ENCODE peak calls at places on chromosomes 5 and 9, in nine cellular contexts. P is neuronal stem cell; V is H1; Q is tibial artery; O is caudate nucleus; L is naive thymus-derived CD4-positive, alpha-beta T cell; B is epithelial cell of prostate; H is A549; J is thoracic aorta. X is an unnamed sample.

GRCh38 chr9:1869843-1870242 is 145.3 kb upstream of the SMARCA2 start:
- DNase-seq in B (no peak), P (peak; percentile 20), Q (no peak), O (no peak), H (peak; percentile 29), J (no peak), L (peak; percentile 24), V (peak; percentile 64), X (no peak)

GRCh38 chr5:87268970-87269377 is 1.3 kb downstream of the RASA1 start:
- DNase-seq in V (no peak), P (no peak), H (no peak), L (no peak), O (no peak), B (no peak), J (no peak), Q (no peak), X (no peak)

GRCh38 chr5:4862500-4862899 is 277.6 kb upstream of the ADAMTS16 start:
- DNase-seq in J (no peak), L (no peak), O (no peak), Q (no peak), V (no peak), H (peak; percentile 50), B (no peak), P (peak; percentile 29), X (no peak)

GRCh38 chr9:88993327-88993726 is 2.1 kb downstream of the S1PR3 start:
- DNase-seq in L (no peak), Q (no peak), P (no peak), J (no peak), B (no peak), V (no peak), O (no peak), H (no peak), X (no peak)

GRCh38 chr5:35683466-35683865 is 65.8 kb downstream of the SPEF2 start:
- DNase-seq in L (no peak), V (no peak), J (no peak), H (no peak), B (no peak), Q (no peak), O (no peak), P (no peak), X (no peak)

GRCh38 chr9:126113756-126114408 is 212.7 kb upstream of the MVB12B start:
- DNase-seq in P (no peak), B (no peak), Q (no peak), V (peak; percentile 8), O (no peak), H (no peak), J (no peak), L (no peak), X (peak; percentile 33)

GRCh38 chr9:84945878-84946538 is 276.5 kb downstream of the NTRK2 start:
- DNase-seq in O (no peak), P (no peak), V (no peak), J (no peak), Q (no peak), B (no peak), L (no peak), H (no peak), X (no peak)

GRCh38 chr9:693460-694390 is 147.8 kb upstream of the DMRT1 start:
- DNase-seq in O (peak; percentile 47), B (no peak), V (no peak), L (no peak), P (no peak), J (peak; percentile 41), Q (peak; percentile 82), H (no peak), X (no peak)

GRCh38 chr9:129413537-129414376 is 207.1 kb downstream of the C9orf50 start:
- DNase-seq in P (peak; percentile 94), Q (peak; percentile 99), H (peak; percentile 97), V (peak; percentile 96), B (peak; percentile 64), J (peak; percentile 99), L (peak; percentile 98), O (peak; percentile 96), X (peak; percentile 99)

GRCh38 chr9:97501972-97502221 is 431 bp downstream of the TMOD1 start:
- DNase-seq in V (no peak), J (no peak), B (no peak), P (no peak), Q (no peak), H (no peak), O (no peak), L (no peak), X (no peak)

GRCh38 chr9:135864447-135865049 is 42.8 kb downstream of the CAMSAP1 start:
- DNase-seq in O (peak; percentile 60), B (no peak), L (peak; percentile 57), V (peak; percentile 97), J (no peak), H (peak; percentile 44), P (peak; percentile 56), Q (peak; percentile 71), X (no peak)

GRCh38 chr9:95623614-95624013 is 106.8 kb upstream of the PTCH1 start:
- DNase-seq in P (no peak), B (no peak), J (no peak), H (no peak), L (no peak), Q (no peak), V (no peak), O (no peak), X (no peak)

GRCh38 chr5:103589416-103590175 is 27.0 kb upstream of the NUDT12 start:
- DNase-seq in B (no peak), O (no peak), L (no peak), J (no peak), H (no peak), Q (no peak), P (no peak), V (no peak), X (no peak)

DNA sequence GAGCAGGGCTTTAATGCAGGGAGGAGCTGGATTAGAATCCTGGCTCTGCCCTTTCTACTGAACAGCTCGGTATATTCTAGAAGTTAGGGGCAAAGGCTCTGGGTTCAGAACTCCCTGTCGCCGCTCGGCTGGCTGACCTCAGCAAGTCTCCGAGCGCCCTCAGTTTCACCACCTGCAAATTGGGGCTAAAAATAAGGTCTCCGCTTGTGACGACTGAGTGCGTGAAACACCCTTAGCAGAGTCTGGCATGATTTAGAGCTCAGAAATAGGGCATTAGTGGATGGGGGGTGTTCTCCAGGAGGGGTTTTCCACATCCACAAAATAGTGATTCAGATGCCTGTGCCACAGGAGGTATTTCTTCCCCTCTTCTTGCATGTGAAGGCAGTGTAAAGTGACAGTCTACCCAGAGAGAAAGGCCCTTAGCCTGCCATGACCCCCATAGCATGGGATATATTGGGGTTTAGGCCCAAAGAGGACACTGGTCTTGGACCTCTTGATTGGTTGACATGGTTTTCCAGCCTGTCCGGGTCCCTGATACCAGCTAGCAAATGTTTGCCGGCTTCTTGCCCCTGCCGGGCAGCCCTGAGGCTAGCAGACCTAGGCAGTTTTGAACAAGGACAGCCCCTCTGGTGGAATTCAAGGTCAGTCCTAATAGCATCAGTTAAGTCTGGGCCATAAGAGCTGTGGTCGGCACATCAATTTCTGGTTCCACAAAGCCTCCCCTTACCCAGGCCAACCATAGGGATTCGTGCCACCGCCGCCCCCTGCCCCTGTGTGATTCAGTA is 1.4 kb downstream of the ERGIC1 start:
- DNase-seq in O (no peak), V (no peak), P (no peak), L (no peak), Q (no peak), J (no peak), H (no peak), B (no peak), X (no peak)
- H3K27ac ChIP-seq in O (no peak overlapping the region), V (peak overlapping the region; percentile 17), P (no peak overlapping the region), L (peak overlapping the region; percentile 87), Q (peak overlapping the region; percentile 77), J (peak overlapping the region; percentile 93), H (peak overlapping the region; percentile 99), B (peak overlapping the region; percentile 77), X (peak overlapping the region; percentile 86)

GRCh38 chr5:42808888-42809611 is 2.6 kb downstream of the SELENOP start:
- DNase-seq in J (no peak), V (no peak), L (no peak), H (no peak), P (no peak), Q (no peak), O (no peak), B (no peak), X (no peak)

GRCh38 chr5:42812620-42813019 is 928 bp upstream of the SELENOP start:
- DNase-seq in O (no peak), H (no peak), B (no peak), V (no peak), Q (no peak), J (no peak), L (no peak), P (no peak), X (no peak)

GRCh38 chr5:42813533-42813932 is 1.8 kb upstream of the SELENOP start:
- DNase-seq in Q (no peak), L (no peak), P (peak; percentile 72), O (peak; percentile 23), H (no peak), B (no peak), V (peak; percentile 74), J (no peak), X (no peak)

GRCh38 chr5:42810905-42811590 is 644 bp downstream of the SELENOP start:
- DNase-seq in J (no peak), Q (no peak), L (no peak), O (no peak), V (no peak), H (no peak), B (no peak), P (no peak), X (no peak)

GRCh38 chr5:42811591-42812392 is at the start of gene SELENOP:
- DNase-seq in V (no peak), Q (peak; percentile 67), O (peak; percentile 56), P (peak; percentile 33), B (peak; percentile 14), L (no peak), H (peak; percentile 23), J (no peak), X (peak; percentile 70)
- H3K27ac ChIP-seq in V (peak within 1 kb of the TSS; percentile 56), Q (peak within 1 kb of the TSS; percentile 38), O (peak within 1 kb of the TSS; percentile 100), P (no peak within 1 kb of the TSS), B (peak within 1 kb of the TSS; percentile 22), L (no peak within 1 kb of the TSS), H (no peak within 1 kb of the TSS), J (peak within 1 kb of the TSS; percentile 63), X (peak within 1 kb of the TSS; percentile 64)

DNA sequence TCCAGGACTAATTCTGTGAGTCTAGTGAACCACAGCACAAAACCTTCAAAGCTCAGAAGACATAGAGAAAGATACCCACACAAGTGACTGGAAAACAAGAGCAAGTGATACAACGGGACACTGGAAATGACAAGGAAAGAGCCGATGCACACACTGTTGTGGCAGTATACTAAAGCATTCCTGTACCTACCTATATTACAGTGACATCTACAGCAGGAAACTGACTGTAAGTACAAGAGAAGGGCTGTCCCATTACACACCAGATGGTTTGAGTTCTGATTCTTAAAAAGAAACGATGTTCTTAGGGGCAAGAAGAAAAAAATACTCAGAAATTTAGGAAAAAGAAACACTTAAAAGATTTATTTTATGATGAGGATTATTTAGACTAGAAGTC is 18.5 kb downstream of the TMEM245 start:
- DNase-seq in P (no peak), L (no peak), Q (no peak), J (no peak), O (no peak), V (no peak), H (no peak), B (no peak), X (no peak)
- H3K27ac ChIP-seq in P (no peak overlapping the region), L (peak overlapping the region; percentile 67), Q (no peak overlapping the region), J (peak overlapping the region; percentile 36), O (no peak overlapping the region), V (no peak overlapping the region), H (peak overlapping the region; percentile 39), B (peak overlapping the region; percentile 76), X (peak overlapping the region; percentile 36)

DNA sequence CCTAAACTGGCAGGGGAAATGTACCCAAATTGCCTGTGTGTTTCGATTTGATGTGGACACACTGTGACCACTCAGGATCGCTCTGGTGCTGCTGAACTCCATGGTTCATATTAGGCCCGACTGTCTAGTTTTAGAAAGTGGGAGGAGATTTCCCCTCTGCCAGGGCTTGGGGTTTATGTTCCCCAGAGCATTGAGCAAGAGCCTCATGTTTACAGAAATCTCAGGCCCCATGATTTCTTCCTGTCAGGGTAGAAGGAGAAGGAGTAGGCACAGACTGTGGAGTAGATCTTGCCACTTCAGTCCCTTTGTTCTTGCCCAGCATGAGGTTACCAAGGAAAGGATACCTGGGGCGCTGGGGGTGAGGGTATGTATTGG is 40.8 kb upstream of the GLRX start:
- DNase-seq in B (no peak), H (no peak), L (no peak), V (no peak), J (no peak), P (no peak), Q (peak; percentile 92), O (peak; percentile 12), X (peak; percentile 59)
- H3K27ac ChIP-seq in B (peak overlapping the region; percentile 96), H (peak overlapping the region; percentile 74), L (no peak overlapping the region), V (no peak overlapping the region), J (peak overlapping the region; percentile 97), P (no peak overlapping the region), Q (peak overlapping the region; percentile 89), O (no peak overlapping the region), X (peak overlapping the region; percentile 73)